ENCODE peak calls at places on chromosomes 11 and 22, in six cellular contexts. X is lower leg skin, D is pancreas, H is Caco-2, I is aorta, U is A549. E is an unnamed sample.

GRCh38 chr11:2315395-2316168 is 13.8 kb downstream of the TSPAN32 start:
- DNase-seq in H (no peak), I (no peak), U (no peak), D (no peak), X (no peak), E (no peak)

GRCh38 chr11:9267680-9268079 is 2.5 kb upstream of the DENND5A start:
- DNase-seq in I (no peak), U (no peak), D (no peak), X (no peak), H (no peak), E (no peak)

GRCh38 chr22:45518580-45518991 is 15.9 kb downstream of the FBLN1 start:
- DNase-seq in D (no peak), I (no peak), H (no peak), U (no peak), X (no peak), E (no peak)

GRCh38 chr11:11567862-11568650 is 53.7 kb downstream of the GALNT18 start:
- DNase-seq in D (no peak), I (no peak), H (no peak), U (no peak), X (no peak), E (peak; percentile 59)

GRCh38 chr22:46830001-46830715 is 67.7 kb downstream of the TBC1D22A start:
- DNase-seq in X (peak; percentile 53), D (no peak), U (peak; percentile 69), H (no peak), I (peak; percentile 89), E (peak; percentile 84)

GRCh38 chr11:69655479-69656394 is 14.8 kb downstream of the CCND1 start:
- DNase-seq in U (no peak), D (peak; percentile 50), H (peak; percentile 32), X (no peak), I (no peak), E (peak; percentile 46)

GRCh38 chr11:57424802-57425564 is 1.9 kb downstream of the SLC43A3 start:
- DNase-seq in D (no peak), H (no peak), U (no peak), X (peak; percentile 87), I (peak; percentile 89), E (peak; percentile 71)

GRCh38 chr11:131658952-131659351 is 288.5 kb downstream of the NTM start:
- DNase-seq in U (no peak), X (no peak), I (no peak), D (no peak), H (no peak), E (no peak)

GRCh38 chr11:111910637-111911562 is 670 bp downstream of the CRYAB start:
- DNase-seq in X (no peak), U (no peak), D (no peak), I (no peak), H (no peak), E (no peak)

GRCh38 chr11:106717222-106717621 is 301.1 kb downstream of the GUCY1A2 start:
- DNase-seq in I (no peak), U (no peak), D (no peak), H (no peak), X (no peak), E (peak; percentile 50)

GRCh38 chr22:27435839-27436581 is 365.5 kb downstream of the MN1 start:
- DNase-seq in U (no peak), D (peak; percentile 72), H (no peak), X (no peak), I (peak; percentile 74), E (no peak)

GRCh38 chr22:45105281-45105700 is 58.4 kb upstream of the NUP50 start:
- DNase-seq in H (peak; percentile 69), D (no peak), I (no peak), X (peak; percentile 32), U (peak; percentile 35), E (peak; percentile 76)

GRCh38 chr22:39252461-39253391 is 7.9 kb upstream of the PDGFB start:
- DNase-seq in X (no peak), D (no peak), U (no peak), I (no peak), H (no peak), E (peak; percentile 71)

GRCh38 chr11:848380-848931 is 5.8 kb downstream of the TSPAN4 start:
- DNase-seq in U (no peak), D (peak; percentile 83), H (peak; percentile 75), X (no peak), I (no peak), E (no peak)

GRCh38 chr11:1435820-1436467 is 46.2 kb downstream of the BRSK2 start:
- DNase-seq in X (no peak), H (no peak), U (peak; percentile 41), D (no peak), I (no peak), E (no peak)

GRCh38 chr11:124297921-124298320 is 15.8 kb downstream of the OR8D1 start:
- DNase-seq in I (no peak), X (no peak), H (no peak), D (no peak), U (no peak), E (no peak)

GRCh38 chr11:11148104-11148509 is 204.9 kb downstream of the CSNK2A3 start:
- DNase-seq in U (peak; percentile 29), I (peak; percentile 90), D (no peak), X (peak; percentile 85), H (peak; percentile 72), E (peak; percentile 32)

GRCh38 chr11:32960553-32961164 is 55.0 kb upstream of the DEPDC7 start:
- DNase-seq in U (peak; percentile 63), H (peak; percentile 40), D (no peak), I (no peak), X (no peak), E (peak; percentile 69)

GRCh38 chr11:64058494-64058893 is 22.8 kb downstream of the FLRT1 start:
- DNase-seq in D (no peak), U (no peak), X (no peak), H (no peak), I (no peak), E (no peak)

GRCh38 chr11:35359321-35360058 is 59.9 kb downstream of the SLC1A2 start:
- DNase-seq in U (no peak), I (no peak), H (no peak), X (no peak), D (no peak), E (no peak)

GRCh38 chr22:28034760-28035401 is 115.8 kb upstream of the PITPNB start:
- DNase-seq in H (no peak), U (no peak), D (peak; percentile 79), X (peak; percentile 65), I (no peak), E (peak; percentile 38)

GRCh38 chr11:8206251-8207079 is 37.6 kb upstream of the RIC3 start:
- DNase-seq in U (no peak), X (peak; percentile 47), D (peak; percentile 72), H (no peak), I (peak; percentile 73), E (no peak)

GRCh38 chr22:21045585-21046294 is at the start of gene LRRC74B:
- DNase-seq in D (peak; percentile 90), X (peak; percentile 68), I (peak; percentile 93), H (peak; percentile 95), U (peak; percentile 78), E (peak; percentile 79)

GRCh38 chr11:83425137-83425466 is 138.9 kb upstream of the CCDC90B start:
- DNase-seq in H (no peak), X (no peak), I (no peak), U (no peak), D (no peak), E (no peak)

GRCh38 chr11:20275987-20276660 is 87.4 kb upstream of the HTATIP2 start:
- DNase-seq in D (no peak), X (no peak), U (no peak), I (no peak), H (no peak), E (no peak)

GRCh38 chr22:40199223-40199622 is 21.5 kb downstream of the TNRC6B start:
- DNase-seq in X (no peak), D (no peak), H (no peak), U (no peak), I (no peak), E (no peak)

GRCh38 chr22:44595841-44596341 is 97.9 kb upstream of the RTL6 start:
- DNase-seq in H (no peak), U (no peak), I (no peak), X (no peak), D (no peak), E (no peak)

DNA sequence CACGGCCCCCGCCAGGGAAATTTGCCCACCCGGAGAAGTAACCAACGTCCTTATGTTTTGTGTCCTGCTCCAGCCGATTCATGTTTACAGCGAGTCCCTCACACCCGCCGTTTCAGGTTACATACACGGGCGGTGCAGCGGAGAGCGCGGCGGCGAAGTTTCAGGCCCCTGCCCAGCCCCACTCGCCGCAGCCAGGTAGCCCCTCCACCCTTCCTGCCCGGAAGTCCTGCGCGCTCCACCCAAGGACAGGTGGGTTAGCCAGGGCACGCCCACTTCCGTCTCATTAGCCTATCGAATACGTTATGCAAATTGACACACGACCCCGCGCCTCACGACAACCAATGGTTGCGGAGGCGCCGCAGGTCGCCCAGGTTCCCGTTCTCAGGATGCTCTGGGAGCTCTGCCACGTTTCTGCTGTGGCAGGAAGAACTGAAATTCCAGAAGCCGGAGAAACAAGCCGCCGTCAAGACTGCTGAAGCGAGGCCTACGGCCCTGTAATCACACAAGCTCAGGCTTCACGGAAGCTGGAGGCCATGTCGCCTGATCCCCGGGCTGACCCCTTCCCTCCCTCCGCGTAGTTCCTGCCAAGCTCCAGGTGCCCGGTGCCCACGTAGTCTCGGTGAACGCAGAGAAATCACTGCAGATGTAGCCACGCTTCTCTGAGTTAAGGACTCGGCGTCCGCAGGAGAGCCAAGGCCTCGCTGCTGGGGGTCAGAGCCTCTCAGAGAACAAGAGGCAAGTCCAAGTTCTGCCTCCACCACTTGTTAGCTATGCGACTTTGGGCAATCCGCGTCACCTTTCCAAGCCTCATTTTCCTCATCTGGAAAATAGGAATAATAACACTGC is 22.4 kb upstream of the MYH9 start:
- DNase-seq in I (peak; percentile 76), H (peak; percentile 98), X (peak; percentile 85), D (peak; percentile 92), U (no peak), E (peak; percentile 97)
- H3K4me3 ChIP-seq in I (no peak overlapping the region), H (peak overlapping the region; percentile 45), X (no peak overlapping the region), D (peak overlapping the region; percentile 30), U (no peak overlapping the region), E (peak overlapping the region; percentile 43)

GRCh38 chr11:66116576-66117361 is 46.7 kb downstream of the PACS1 start:
- DNase-seq in X (no peak), H (no peak), I (no peak), D (no peak), U (no peak), E (no peak)
- H3K4me3 ChIP-seq in X (no peak overlapping the region), H (no peak overlapping the region), I (no peak overlapping the region), D (no peak overlapping the region), U (no peak overlapping the region), E (no peak overlapping the region)

GRCh38 chr11:118907749-118908106 is 18.0 kb downstream of the BCL9L start:
- DNase-seq in I (no peak), X (no peak), U (no peak), H (no peak), D (no peak), E (no peak)

GRCh38 chr11:118908264-118908663 is 17.5 kb downstream of the BCL9L start:
- DNase-seq in H (peak; percentile 14), U (no peak), D (no peak), I (no peak), X (no peak), E (no peak)

GRCh38 chr11:118910309-118911112 is 15.2 kb downstream of the BCL9L start:
- DNase-seq in U (peak; percentile 75), H (peak; percentile 92), I (peak; percentile 87), D (peak; percentile 82), X (no peak), E (peak; percentile 93)

GRCh38 chr11:118909619-118910308 is 16.0 kb downstream of the BCL9L start:
- DNase-seq in H (no peak), U (no peak), X (no peak), I (no peak), D (no peak), E (no peak)

GRCh38 chr11:118908931-118909618 is 16.7 kb downstream of the BCL9L start:
- DNase-seq in X (no peak), H (peak; percentile 75), I (peak; percentile 85), D (no peak), U (peak; percentile 84), E (peak; percentile 76)
- H3K4me3 ChIP-seq in X (no peak overlapping the region), H (peak overlapping the region; percentile 66), I (peak overlapping the region; percentile 13), D (peak overlapping the region; percentile 31), U (peak overlapping the region; percentile 52), E (peak overlapping the region; percentile 61)

GRCh38 chr11:73384531-73384870 is 8.3 kb downstream of the RELT start:
- DNase-seq in H (no peak), U (no peak), I (no peak), D (no peak), X (no peak), E (no peak)
- H3K4me3 ChIP-seq in H (no peak overlapping the region), U (no peak overlapping the region), I (no peak overlapping the region), D (no peak overlapping the region), X (no peak overlapping the region), E (no peak overlapping the region)